ENCODE peak calls at places on chromosomes 11 and 22, in ten cellular contexts. L, F, T, I, K, O, B, M, V and Q are unnamed samples.

GRCh38 chr11:133724116-133724515 is 121.2 kb downstream of the SPATA19 start:
- DNase-seq in T (no peak), L (no peak), K (no peak), M (no peak), I (no peak), F (no peak), O (no peak), B (no peak), V (no peak), Q (no peak)

GRCh38 chr11:124429599-124429998 is 4.9 kb upstream of the OR8B4 start:
- DNase-seq in F (no peak), K (no peak), O (no peak), L (no peak), I (no peak), V (no peak), B (no peak), T (no peak), M (no peak), Q (no peak)

GRCh38 chr11:46242462-46242960 is 35.0 kb upstream of the CREB3L1 start:
- DNase-seq in I (no peak), L (no peak), V (no peak), O (no peak), B (no peak), F (no peak), M (no peak), T (no peak), K (no peak), Q (no peak)

GRCh38 chr11:70650075-70650909 is 252.0 kb downstream of the CTTN start:
- DNase-seq in F (peak), K (peak), V (peak), O (no peak), B (peak), T (peak), M (peak), I (peak), L (no peak), Q (peak)

GRCh38 chr11:8863838-8864237 is 47.2 kb upstream of the AKIP1 start:
- DNase-seq in V (no peak), B (no peak), F (no peak), M (no peak), O (no peak), L (no peak), K (peak), I (peak), T (no peak), Q (no peak)

GRCh38 chr11:35974878-35975578 is 31.2 kb downstream of the LDLRAD3 start:
- DNase-seq in I (no peak), F (no peak), L (no peak), V (no peak), M (no peak), B (no peak), K (no peak), O (no peak), T (no peak), Q (no peak)

GRCh38 chr11:10455637-10456487 is 798 bp downstream of the AMPD3 start:
- DNase-seq in K (peak), V (peak), T (no peak), M (no peak), F (peak), L (peak), B (peak), O (peak), I (peak), Q (peak)

GRCh38 chr22:46262449-46263207 is 515 bp downstream of the PKDREJ start:
- DNase-seq in B (no peak), M (no peak), K (peak), O (no peak), L (no peak), T (peak), I (peak), V (no peak), F (peak), Q (no peak)

GRCh38 chr11:131977231-131977630 is 606.8 kb downstream of the NTM start:
- DNase-seq in V (no peak), I (no peak), M (peak), K (peak), L (peak), F (no peak), O (no peak), B (no peak), T (peak), Q (no peak)

GRCh38 chr11:27469333-27469680 is 3.3 kb downstream of the LGR4 start:
- DNase-seq in T (no peak), B (no peak), O (no peak), F (no peak), V (no peak), M (no peak), L (no peak), K (no peak), I (no peak), Q (no peak)

GRCh38 chr11:118620529-118621070 is 13.2 kb downstream of the PHLDB1 start:
- DNase-seq in F (no peak), M (no peak), K (no peak), O (no peak), L (no peak), I (no peak), V (peak), T (no peak), B (no peak), Q (no peak)

GRCh38 chr11:20002312-20003216 is 157.7 kb downstream of the DBX1 start:
- DNase-seq in K (no peak), B (no peak), V (peak), L (no peak), T (no peak), I (no peak), O (no peak), F (no peak), M (no peak), Q (no peak)

GRCh38 chr11:36452231-36452630 is 57.8 kb downstream of the TRAF6 start:
- DNase-seq in F (no peak), M (peak), L (no peak), V (no peak), T (no peak), B (no peak), K (peak), O (no peak), I (no peak), Q (no peak)

GRCh38 chr11:19853016-19853415 is 140.4 kb downstream of the NAV2 start:
- DNase-seq in K (no peak), T (no peak), F (no peak), V (no peak), M (no peak), B (no peak), I (peak), L (no peak), O (no peak), Q (no peak)

GRCh38 chr11:12170984-12171383 is 60.6 kb downstream of the MICAL2 start:
- DNase-seq in L (no peak), T (no peak), V (no peak), M (peak), I (no peak), O (no peak), B (no peak), F (no peak), K (peak), Q (no peak)

DNA sequence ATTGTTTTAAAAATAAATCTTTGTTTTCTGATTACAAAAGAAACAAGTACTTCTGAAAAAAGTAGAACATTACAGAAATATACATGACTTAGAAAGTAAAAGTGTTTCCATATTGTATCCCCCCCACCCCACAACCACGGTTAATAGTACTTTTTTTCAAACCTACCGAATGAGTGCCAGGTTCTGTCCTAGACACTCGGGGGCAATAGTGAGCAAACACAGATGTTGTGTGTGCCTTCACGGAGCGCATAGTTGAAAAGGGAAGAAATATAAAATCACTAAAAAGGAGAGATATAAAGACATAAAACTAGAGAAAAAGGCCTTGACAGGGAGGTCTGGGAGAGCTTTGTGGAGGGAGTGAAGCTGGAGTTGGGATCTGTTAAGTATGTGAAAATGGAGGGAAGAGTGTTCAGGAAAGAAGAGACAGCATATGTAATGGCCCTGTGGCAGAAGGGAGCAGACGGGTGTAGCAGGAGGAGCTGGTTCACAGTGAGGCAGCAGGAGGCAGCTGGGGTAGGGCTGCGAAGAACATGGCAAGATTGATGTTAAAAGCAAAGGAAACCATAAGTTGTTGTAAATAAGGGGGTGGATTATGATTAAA is 42.1 kb upstream of the ALX4 start:
- DNase-seq in L (no peak), T (no peak), I (no peak), V (no peak), O (no peak), B (no peak), M (no peak), F (no peak), K (no peak), Q (no peak)
- TF ChIP-seq CTCF in L (no peak), T (peak), I (peak), V (no peak), O (no peak), B (no peak), M (peak), F (no peak), K (no peak), Q (no peak)

DNA sequence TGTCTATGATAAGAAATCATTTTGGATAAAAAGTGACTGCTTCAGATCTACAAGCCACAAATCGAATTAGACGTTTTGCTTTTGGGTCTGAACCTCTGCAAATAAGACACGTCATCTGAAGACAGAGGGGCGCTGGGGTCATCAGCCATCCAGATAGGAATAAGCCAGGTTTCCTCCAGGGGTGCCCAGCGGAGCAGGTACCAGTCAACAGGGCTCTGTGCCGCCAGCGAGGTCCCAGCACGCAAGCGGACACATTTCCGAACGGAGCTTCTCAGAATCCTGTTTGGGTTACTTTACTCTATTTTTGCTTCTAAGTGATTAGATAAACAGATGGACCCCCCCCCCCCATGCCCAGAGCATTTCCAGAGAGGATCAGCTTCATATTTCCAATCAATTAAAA is 873.8 kb downstream of the BRD1 start:
- DNase-seq in F (peak), O (no peak), L (no peak), V (no peak), K (no peak), B (peak), M (no peak), T (no peak), I (no peak), Q (no peak)
- TF ChIP-seq CTCF in F (no peak), O (no peak), L (no peak), V (no peak), K (no peak), B (no peak), M (no peak), T (no peak), I (no peak), Q (no peak)

DNA sequence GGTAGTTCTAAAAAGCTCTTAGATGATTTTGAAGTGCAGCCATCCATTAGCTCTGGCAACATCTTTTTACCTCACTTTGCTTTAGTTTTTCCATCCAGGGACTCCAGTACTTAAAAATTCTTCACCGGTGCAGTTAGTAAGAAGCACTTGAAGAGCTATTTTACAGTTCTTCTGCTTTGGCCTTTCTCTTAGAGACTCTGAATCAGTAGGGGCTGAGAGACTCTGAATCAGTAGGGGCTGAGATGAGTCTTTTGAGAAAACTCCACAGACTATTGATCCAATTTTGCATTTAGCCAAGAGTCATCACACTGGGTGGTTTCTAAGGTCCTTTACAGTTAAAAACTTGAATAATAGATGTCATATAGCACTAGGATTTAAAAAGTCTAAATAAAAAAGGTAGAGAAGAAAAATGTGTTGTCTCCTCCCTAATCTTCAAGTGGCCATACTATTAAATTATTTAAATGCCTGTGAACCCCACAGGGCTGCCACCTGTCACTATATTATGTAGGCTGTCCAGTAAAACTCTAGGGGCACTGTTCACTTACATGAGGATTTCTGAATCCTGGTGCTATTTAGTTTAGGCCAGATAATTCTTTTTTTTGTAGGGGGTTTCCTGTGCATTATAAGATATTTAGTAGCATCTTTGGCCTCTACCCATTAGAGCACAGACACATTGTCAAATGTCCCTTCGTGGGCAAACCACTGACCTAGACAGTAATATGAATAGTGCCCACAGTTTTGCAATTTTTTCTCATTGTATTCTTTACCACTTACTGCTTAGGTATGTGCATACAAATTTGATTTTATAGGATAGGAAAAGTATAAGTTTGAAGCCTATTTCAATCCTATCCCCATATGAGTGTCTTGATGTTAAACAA is 26.3 kb upstream of the HIKESHI start:
- DNase-seq in I (no peak), F (no peak), O (no peak), K (no peak), B (no peak), T (no peak), V (no peak), M (no peak), L (no peak), Q (no peak)
- TF ChIP-seq CTCF in I (no peak), F (no peak), O (no peak), K (no peak), B (no peak), T (no peak), V (no peak), M (no peak), L (no peak), Q (no peak)

GRCh38 chr22:50276143-50276542 is 6.0 kb upstream of the MAPK11 start:
- DNase-seq in M (no peak), L (no peak), V (no peak), K (peak), I (no peak), B (no peak), O (peak), T (no peak), F (peak), Q (no peak)
- TF ChIP-seq CTCF in M (peak), L (peak), V (peak), K (peak), I (peak), B (no peak), O (no peak), T (peak), F (peak), Q (peak)